ENCODE peak calls at places on chromosomes 7 and 10, in nine cellular contexts. One of them, this sample, is unnamed.

GRCh38 chr7:52064493-52064892 is 747.9 kb upstream of the COBL start:
- DNase-seq in BJ: no peak
- DNase-seq in B cell: no peak
- DNase-seq in CD8-positive, alpha-beta T cell: no peak
- DNase-seq in activated T-cell treated with anti-CD3 and anti-CD28 coated beads for 4 hours: no peak
- DNase-seq in fibroblast of gingiva: no peak
- DNase-seq in anterior cingulate cortex: no peak
- DNase-seq in fibroblast of lung: no peak
- DNase-seq in GM19239: no peak
- DNase-seq in this sample: no peak

GRCh38 chr7:30848121-30848855 is 63.4 kb upstream of the AQP1 start:
- DNase-seq in CD8-positive, alpha-beta T cell: no peak
- DNase-seq in B cell: no peak
- DNase-seq in fibroblast of gingiva: no peak
- DNase-seq in anterior cingulate cortex: no peak
- DNase-seq in GM19239: no peak
- DNase-seq in fibroblast of lung: no peak
- DNase-seq in activated T-cell treated with anti-CD3 and anti-CD28 coated beads for 4 hours: no peak
- DNase-seq in BJ: no peak
- DNase-seq in this sample: no peak

GRCh38 chr7:128796325-128796724 is 4.6 kb downstream of the CCDC136 start:
- DNase-seq in GM19239: no peak
- DNase-seq in CD8-positive, alpha-beta T cell: no peak
- DNase-seq in BJ: no peak
- DNase-seq in B cell: no peak
- DNase-seq in fibroblast of lung: peak
- DNase-seq in fibroblast of gingiva: peak
- DNase-seq in anterior cingulate cortex: no peak
- DNase-seq in activated T-cell treated with anti-CD3 and anti-CD28 coated beads for 4 hours: no peak
- DNase-seq in this sample: peak

GRCh38 chr10:79331226-79331625 is 16.0 kb upstream of the PPIF start:
- DNase-seq in GM19239: no peak
- DNase-seq in fibroblast of gingiva: no peak
- DNase-seq in B cell: no peak
- DNase-seq in activated T-cell treated with anti-CD3 and anti-CD28 coated beads for 4 hours: no peak
- DNase-seq in CD8-positive, alpha-beta T cell: no peak
- DNase-seq in anterior cingulate cortex: no peak
- DNase-seq in fibroblast of lung: no peak
- DNase-seq in BJ: no peak
- DNase-seq in this sample: no peak

GRCh38 chr7:46170792-46171191 is 249.7 kb upstream of the IGFBP3 start:
- DNase-seq in BJ: no peak
- DNase-seq in CD8-positive, alpha-beta T cell: no peak
- DNase-seq in activated T-cell treated with anti-CD3 and anti-CD28 coated beads for 4 hours: no peak
- DNase-seq in anterior cingulate cortex: no peak
- DNase-seq in fibroblast of gingiva: no peak
- DNase-seq in GM19239: no peak
- DNase-seq in B cell: no peak
- DNase-seq in fibroblast of lung: peak
- DNase-seq in this sample: no peak

GRCh38 chr7:158783595-158783994 is 45.7 kb downstream of the ESYT2 start:
- DNase-seq in anterior cingulate cortex: no peak
- DNase-seq in CD8-positive, alpha-beta T cell: no peak
- DNase-seq in GM19239: no peak
- DNase-seq in BJ: no peak
- DNase-seq in fibroblast of lung: no peak
- DNase-seq in B cell: no peak
- DNase-seq in fibroblast of gingiva: no peak
- DNase-seq in activated T-cell treated with anti-CD3 and anti-CD28 coated beads for 4 hours: no peak
- DNase-seq in this sample: no peak

GRCh38 chr7:28062197-28062988 is 118.2 kb downstream of the JAZF1 start:
- DNase-seq in CD8-positive, alpha-beta T cell: peak
- DNase-seq in fibroblast of gingiva: peak
- DNase-seq in anterior cingulate cortex: peak
- DNase-seq in activated T-cell treated with anti-CD3 and anti-CD28 coated beads for 4 hours: peak
- DNase-seq in BJ: no peak
- DNase-seq in B cell: peak
- DNase-seq in GM19239: no peak
- DNase-seq in fibroblast of lung: peak
- DNase-seq in this sample: no peak

GRCh38 chr7:43204081-43204480 is 91.6 kb downstream of the HECW1 start:
- DNase-seq in anterior cingulate cortex: no peak
- DNase-seq in GM19239: no peak
- DNase-seq in CD8-positive, alpha-beta T cell: no peak
- DNase-seq in activated T-cell treated with anti-CD3 and anti-CD28 coated beads for 4 hours: no peak
- DNase-seq in B cell: no peak
- DNase-seq in BJ: no peak
- DNase-seq in fibroblast of gingiva: peak
- DNase-seq in fibroblast of lung: peak
- DNase-seq in this sample: no peak

GRCh38 chr10:128024426-128024825 is 101.8 kb downstream of the MKI67 start:
- DNase-seq in B cell: no peak
- DNase-seq in activated T-cell treated with anti-CD3 and anti-CD28 coated beads for 4 hours: no peak
- DNase-seq in anterior cingulate cortex: no peak
- DNase-seq in BJ: no peak
- DNase-seq in GM19239: no peak
- DNase-seq in fibroblast of gingiva: no peak
- DNase-seq in CD8-positive, alpha-beta T cell: no peak
- DNase-seq in fibroblast of lung: no peak
- DNase-seq in this sample: no peak

GRCh38 chr7:156475666-156476065 is 164.9 kb upstream of the RNF32 start:
- DNase-seq in BJ: no peak
- DNase-seq in fibroblast of lung: peak
- DNase-seq in fibroblast of gingiva: peak
- DNase-seq in CD8-positive, alpha-beta T cell: no peak
- DNase-seq in B cell: no peak
- DNase-seq in activated T-cell treated with anti-CD3 and anti-CD28 coated beads for 4 hours: no peak
- DNase-seq in anterior cingulate cortex: no peak
- DNase-seq in GM19239: no peak
- DNase-seq in this sample: peak

GRCh38 chr10:44860811-44861751 is 50.1 kb upstream of the TMEM72 start:
- DNase-seq in anterior cingulate cortex: no peak
- DNase-seq in fibroblast of gingiva: peak
- DNase-seq in BJ: peak
- DNase-seq in GM19239: no peak
- DNase-seq in CD8-positive, alpha-beta T cell: no peak
- DNase-seq in fibroblast of lung: peak
- DNase-seq in activated T-cell treated with anti-CD3 and anti-CD28 coated beads for 4 hours: no peak
- DNase-seq in B cell: no peak
- DNase-seq in this sample: peak

GRCh38 chr7:96241834-96242233 is 80.1 kb downstream of the SLC25A13 start:
- DNase-seq in anterior cingulate cortex: no peak
- DNase-seq in B cell: no peak
- DNase-seq in CD8-positive, alpha-beta T cell: no peak
- DNase-seq in fibroblast of lung: peak
- DNase-seq in fibroblast of gingiva: no peak
- DNase-seq in BJ: no peak
- DNase-seq in GM19239: no peak
- DNase-seq in activated T-cell treated with anti-CD3 and anti-CD28 coated beads for 4 hours: no peak
- DNase-seq in this sample: no peak

GRCh38 chr10:86284355-86285105 is 82.1 kb downstream of the GRID1 start:
- DNase-seq in fibroblast of lung: no peak
- DNase-seq in activated T-cell treated with anti-CD3 and anti-CD28 coated beads for 4 hours: no peak
- DNase-seq in B cell: no peak
- DNase-seq in CD8-positive, alpha-beta T cell: no peak
- DNase-seq in fibroblast of gingiva: no peak
- DNase-seq in BJ: no peak
- DNase-seq in anterior cingulate cortex: no peak
- DNase-seq in GM19239: no peak
- DNase-seq in this sample: no peak

GRCh38 chr7:90877201-90877600 is 281.1 kb downstream of the CDK14 start:
- DNase-seq in BJ: no peak
- DNase-seq in GM19239: no peak
- DNase-seq in fibroblast of lung: no peak
- DNase-seq in fibroblast of gingiva: no peak
- DNase-seq in anterior cingulate cortex: no peak
- DNase-seq in B cell: no peak
- DNase-seq in CD8-positive, alpha-beta T cell: no peak
- DNase-seq in activated T-cell treated with anti-CD3 and anti-CD28 coated beads for 4 hours: no peak
- DNase-seq in this sample: no peak

GRCh38 chr10:67077376-67077775 is 151.5 kb downstream of the LRRTM3 start:
- DNase-seq in GM19239: no peak
- DNase-seq in BJ: no peak
- DNase-seq in anterior cingulate cortex: no peak
- DNase-seq in CD8-positive, alpha-beta T cell: no peak
- DNase-seq in activated T-cell treated with anti-CD3 and anti-CD28 coated beads for 4 hours: no peak
- DNase-seq in fibroblast of lung: no peak
- DNase-seq in B cell: no peak
- DNase-seq in fibroblast of gingiva: no peak
- DNase-seq in this sample: no peak

GRCh38 chr10:69316313-69317059 is 38.2 kb downstream of the HK1 start:
- DNase-seq in B cell: no peak
- DNase-seq in fibroblast of lung: peak
- DNase-seq in GM19239: no peak
- DNase-seq in anterior cingulate cortex: peak
- DNase-seq in CD8-positive, alpha-beta T cell: no peak
- DNase-seq in fibroblast of gingiva: no peak
- DNase-seq in BJ: no peak
- DNase-seq in activated T-cell treated with anti-CD3 and anti-CD28 coated beads for 4 hours: no peak
- DNase-seq in this sample: no peak